ENCODE peak calls at places on chromosomes 13 and 19, in eight cellular contexts. One of them, this sample, is unnamed.

GRCh38 chr13:40371531-40372125 is 294.8 kb downstream of the FOXO1 start:
- DNase-seq in cardiac fibroblast: no peak
- DNase-seq in CD4-positive, alpha-beta memory T cell: no peak
- DNase-seq in right cardiac atrium: no peak
- DNase-seq in CD8-positive, alpha-beta memory T cell: no peak
- DNase-seq in H7: no peak
- DNase-seq in aorta: no peak
- DNase-seq in Caco-2: no peak
- DNase-seq in this sample: no peak

GRCh38 chr13:23979361-23980159 is 82.3 kb upstream of the C1QTNF9B start:
- DNase-seq in cardiac fibroblast: peak
- DNase-seq in CD4-positive, alpha-beta memory T cell: peak
- DNase-seq in right cardiac atrium: peak
- DNase-seq in CD8-positive, alpha-beta memory T cell: peak
- DNase-seq in H7: peak
- DNase-seq in aorta: peak
- DNase-seq in Caco-2: peak
- DNase-seq in this sample: no peak

GRCh38 chr19:18733196-18733647 is 49.7 kb downstream of the CRTC1 start:
- DNase-seq in cardiac fibroblast: peak
- DNase-seq in CD4-positive, alpha-beta memory T cell: no peak
- DNase-seq in right cardiac atrium: peak
- DNase-seq in CD8-positive, alpha-beta memory T cell: no peak
- DNase-seq in H7: no peak
- DNase-seq in aorta: no peak
- DNase-seq in Caco-2: no peak
- DNase-seq in this sample: peak

GRCh38 chr13:46983881-46984280 is 87.0 kb upstream of the HTR2A start:
- DNase-seq in cardiac fibroblast: peak
- DNase-seq in CD4-positive, alpha-beta memory T cell: no peak
- DNase-seq in right cardiac atrium: no peak
- DNase-seq in CD8-positive, alpha-beta memory T cell: no peak
- DNase-seq in H7: no peak
- DNase-seq in aorta: no peak
- DNase-seq in Caco-2: no peak
- DNase-seq in this sample: no peak

GRCh38 chr13:39783051-39783450 is 127.6 kb downstream of the COG6 start:
- DNase-seq in cardiac fibroblast: peak
- DNase-seq in CD4-positive, alpha-beta memory T cell: no peak
- DNase-seq in right cardiac atrium: no peak
- DNase-seq in CD8-positive, alpha-beta memory T cell: no peak
- DNase-seq in H7: no peak
- DNase-seq in aorta: no peak
- DNase-seq in Caco-2: no peak
- DNase-seq in this sample: no peak

GRCh38 chr13:111658150-111659100 is 338.0 kb downstream of the TEX29 start:
- DNase-seq in cardiac fibroblast: no peak
- DNase-seq in CD4-positive, alpha-beta memory T cell: no peak
- DNase-seq in right cardiac atrium: no peak
- DNase-seq in CD8-positive, alpha-beta memory T cell: no peak
- DNase-seq in H7: peak
- DNase-seq in aorta: no peak
- DNase-seq in Caco-2: no peak
- DNase-seq in this sample: no peak

GRCh38 chr13:43261018-43261417 is 237.6 kb downstream of the DNAJC15 start:
- DNase-seq in cardiac fibroblast: peak
- DNase-seq in CD4-positive, alpha-beta memory T cell: no peak
- DNase-seq in right cardiac atrium: no peak
- DNase-seq in CD8-positive, alpha-beta memory T cell: no peak
- DNase-seq in H7: no peak
- DNase-seq in aorta: no peak
- DNase-seq in Caco-2: no peak
- DNase-seq in this sample: peak

GRCh38 chr19:44303976-44304568 is 753 bp downstream of the ZNF235 start:
- DNase-seq in cardiac fibroblast: no peak
- DNase-seq in CD4-positive, alpha-beta memory T cell: no peak
- DNase-seq in right cardiac atrium: no peak
- DNase-seq in CD8-positive, alpha-beta memory T cell: no peak
- DNase-seq in H7: peak
- DNase-seq in aorta: no peak
- DNase-seq in Caco-2: no peak
- DNase-seq in this sample: peak

GRCh38 chr13:93889430-93889829 is 590.1 kb downstream of the DCT start:
- DNase-seq in cardiac fibroblast: no peak
- DNase-seq in CD4-positive, alpha-beta memory T cell: no peak
- DNase-seq in right cardiac atrium: no peak
- DNase-seq in CD8-positive, alpha-beta memory T cell: no peak
- DNase-seq in H7: no peak
- DNase-seq in aorta: no peak
- DNase-seq in Caco-2: no peak
- DNase-seq in this sample: no peak

GRCh38 chr13:99803141-99803540 is 168.4 kb downstream of the ZIC5 start:
- DNase-seq in cardiac fibroblast: no peak
- DNase-seq in CD4-positive, alpha-beta memory T cell: no peak
- DNase-seq in right cardiac atrium: no peak
- DNase-seq in CD8-positive, alpha-beta memory T cell: no peak
- DNase-seq in H7: no peak
- DNase-seq in aorta: no peak
- DNase-seq in Caco-2: no peak
- DNase-seq in this sample: no peak

GRCh38 chr19:31960474-31960873 is 384.9 kb upstream of the ZNF507 start:
- DNase-seq in cardiac fibroblast: no peak
- DNase-seq in CD4-positive, alpha-beta memory T cell: no peak
- DNase-seq in right cardiac atrium: no peak
- DNase-seq in CD8-positive, alpha-beta memory T cell: no peak
- DNase-seq in H7: no peak
- DNase-seq in aorta: no peak
- DNase-seq in Caco-2: no peak
- DNase-seq in this sample: no peak

GRCh38 chr13:85093808-85094207 is 705.4 kb downstream of the SLITRK6 start:
- DNase-seq in cardiac fibroblast: peak
- DNase-seq in CD4-positive, alpha-beta memory T cell: no peak
- DNase-seq in right cardiac atrium: no peak
- DNase-seq in CD8-positive, alpha-beta memory T cell: no peak
- DNase-seq in H7: no peak
- DNase-seq in aorta: no peak
- DNase-seq in Caco-2: no peak
- DNase-seq in this sample: peak

GRCh38 chr19:30672926-30673325 is 300.7 kb downstream of the ZNF536 start:
- DNase-seq in cardiac fibroblast: no peak
- DNase-seq in CD4-positive, alpha-beta memory T cell: no peak
- DNase-seq in right cardiac atrium: no peak
- DNase-seq in CD8-positive, alpha-beta memory T cell: no peak
- DNase-seq in H7: no peak
- DNase-seq in aorta: peak
- DNase-seq in Caco-2: no peak
- DNase-seq in this sample: no peak

GRCh38 chr19:16260794-16261161 is 63.1 kb downstream of the AP1M1 start:
- DNase-seq in cardiac fibroblast: no peak
- DNase-seq in CD4-positive, alpha-beta memory T cell: no peak
- DNase-seq in right cardiac atrium: peak
- DNase-seq in CD8-positive, alpha-beta memory T cell: no peak
- DNase-seq in H7: peak
- DNase-seq in aorta: no peak
- DNase-seq in Caco-2: no peak
- DNase-seq in this sample: no peak
- H3K4me3 ChIP-seq in cardiac fibroblast: no peak
- H3K4me3 ChIP-seq in CD4-positive, alpha-beta memory T cell: no peak
- H3K4me3 ChIP-seq in right cardiac atrium: no peak
- H3K4me3 ChIP-seq in CD8-positive, alpha-beta memory T cell: no peak
- H3K4me3 ChIP-seq in H7: no peak
- H3K4me3 ChIP-seq in aorta: no peak
- H3K4me3 ChIP-seq in Caco-2: no peak
- H3K4me3 ChIP-seq in this sample: no peak

GRCh38 chr13:103195762-103196161 is 129.5 kb upstream of the SLC10A2 start:
- DNase-seq in cardiac fibroblast: no peak
- DNase-seq in CD4-positive, alpha-beta memory T cell: no peak
- DNase-seq in right cardiac atrium: no peak
- DNase-seq in CD8-positive, alpha-beta memory T cell: no peak
- DNase-seq in H7: no peak
- DNase-seq in aorta: no peak
- DNase-seq in Caco-2: no peak
- DNase-seq in this sample: no peak
- H3K4me3 ChIP-seq in cardiac fibroblast: no peak
- H3K4me3 ChIP-seq in CD4-positive, alpha-beta memory T cell: no peak
- H3K4me3 ChIP-seq in right cardiac atrium: no peak
- H3K4me3 ChIP-seq in CD8-positive, alpha-beta memory T cell: no peak
- H3K4me3 ChIP-seq in H7: no peak
- H3K4me3 ChIP-seq in aorta: no peak
- H3K4me3 ChIP-seq in Caco-2: no peak
- H3K4me3 ChIP-seq in this sample: no peak

DNA sequence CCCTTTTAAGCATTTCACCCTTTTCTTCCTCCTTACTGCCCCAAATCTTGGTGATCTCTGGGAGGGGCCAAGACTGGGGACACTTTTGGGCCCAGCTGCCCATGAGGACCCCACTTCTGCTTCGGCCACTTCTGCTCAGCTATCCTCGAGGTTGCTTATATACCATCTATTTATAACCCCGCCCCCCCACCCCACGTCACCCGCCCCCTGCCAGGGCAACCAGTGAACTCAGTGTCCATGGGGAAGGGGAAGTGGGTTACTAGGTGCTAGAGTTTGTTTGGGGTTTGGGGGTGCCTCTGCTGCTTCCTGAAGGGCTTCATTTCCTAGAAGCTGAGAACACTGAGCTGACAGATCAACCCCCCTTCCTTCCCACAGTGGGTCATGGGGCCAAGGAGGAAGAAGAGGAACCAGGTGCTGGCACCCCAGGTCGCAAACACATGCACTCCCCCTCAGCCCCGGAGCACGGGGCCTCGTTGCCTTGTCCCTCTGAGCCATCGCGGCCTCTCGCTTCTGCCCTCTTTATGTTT is 6.1 kb upstream of the ADGRE5 start:
- DNase-seq in cardiac fibroblast: no peak
- DNase-seq in CD4-positive, alpha-beta memory T cell: peak
- DNase-seq in right cardiac atrium: peak
- DNase-seq in CD8-positive, alpha-beta memory T cell: peak
- DNase-seq in H7: no peak
- DNase-seq in aorta: no peak
- DNase-seq in Caco-2: no peak
- DNase-seq in this sample: no peak
- H3K4me3 ChIP-seq in cardiac fibroblast: no peak
- H3K4me3 ChIP-seq in CD4-positive, alpha-beta memory T cell: no peak
- H3K4me3 ChIP-seq in right cardiac atrium: no peak
- H3K4me3 ChIP-seq in CD8-positive, alpha-beta memory T cell: peak
- H3K4me3 ChIP-seq in H7: no peak
- H3K4me3 ChIP-seq in aorta: no peak
- H3K4me3 ChIP-seq in Caco-2: no peak
- H3K4me3 ChIP-seq in this sample: no peak

GRCh38 chr19:20103091-20103501 is 25.3 kb downstream of the ZNF90 start:
- DNase-seq in cardiac fibroblast: no peak
- DNase-seq in CD4-positive, alpha-beta memory T cell: no peak
- DNase-seq in right cardiac atrium: no peak
- DNase-seq in CD8-positive, alpha-beta memory T cell: no peak
- DNase-seq in H7: no peak
- DNase-seq in aorta: no peak
- DNase-seq in Caco-2: peak
- DNase-seq in this sample: no peak
- H3K4me3 ChIP-seq in cardiac fibroblast: no peak
- H3K4me3 ChIP-seq in CD4-positive, alpha-beta memory T cell: no peak
- H3K4me3 ChIP-seq in right cardiac atrium: no peak
- H3K4me3 ChIP-seq in CD8-positive, alpha-beta memory T cell: no peak
- H3K4me3 ChIP-seq in H7: no peak
- H3K4me3 ChIP-seq in aorta: no peak
- H3K4me3 ChIP-seq in Caco-2: no peak
- H3K4me3 ChIP-seq in this sample: no peak

DNA sequence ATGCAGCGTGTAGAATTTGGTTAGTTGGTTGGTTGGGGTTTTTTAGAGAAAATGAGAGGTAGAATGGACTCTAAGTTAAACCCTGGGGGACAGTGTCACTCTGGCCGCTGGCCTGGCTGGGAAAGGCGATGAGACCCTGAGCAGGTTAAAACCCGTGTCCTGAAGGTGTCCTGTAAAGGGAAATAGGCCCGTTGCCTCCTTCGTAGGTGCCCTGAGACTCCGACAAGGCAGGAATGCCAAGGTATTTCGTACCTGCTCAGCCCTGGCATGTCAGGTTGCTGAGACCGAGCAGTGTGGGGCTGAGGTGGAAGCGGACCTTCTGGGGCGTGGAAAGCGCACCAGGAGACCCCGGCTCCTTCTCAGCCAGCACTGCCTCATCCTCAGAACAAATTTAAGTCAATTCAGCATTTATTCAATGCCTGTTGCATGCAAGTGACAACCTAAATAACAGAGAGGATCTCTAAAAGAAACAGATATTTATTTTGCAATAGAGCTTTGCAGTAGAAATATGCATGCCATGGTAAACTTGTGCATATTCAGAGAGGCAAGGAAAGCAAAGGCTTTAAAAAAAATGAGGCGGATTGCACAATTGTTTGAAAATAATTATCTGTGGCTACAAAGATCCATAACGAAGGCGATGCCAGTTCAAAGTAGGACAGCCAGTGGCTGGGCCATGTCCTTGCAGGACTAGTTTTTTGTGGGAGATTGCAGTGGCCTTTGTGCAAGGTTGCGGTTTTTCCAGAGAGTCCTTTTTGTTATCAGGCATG is 1.4 kb upstream of the RAB20 start:
- DNase-seq in cardiac fibroblast: no peak
- DNase-seq in CD4-positive, alpha-beta memory T cell: no peak
- DNase-seq in right cardiac atrium: no peak
- DNase-seq in CD8-positive, alpha-beta memory T cell: no peak
- DNase-seq in H7: no peak
- DNase-seq in aorta: peak
- DNase-seq in Caco-2: no peak
- DNase-seq in this sample: no peak
- H3K4me3 ChIP-seq in cardiac fibroblast: peak
- H3K4me3 ChIP-seq in CD4-positive, alpha-beta memory T cell: peak
- H3K4me3 ChIP-seq in right cardiac atrium: peak
- H3K4me3 ChIP-seq in CD8-positive, alpha-beta memory T cell: peak
- H3K4me3 ChIP-seq in H7: no peak
- H3K4me3 ChIP-seq in aorta: no peak
- H3K4me3 ChIP-seq in Caco-2: peak
- H3K4me3 ChIP-seq in this sample: peak